ENCODE peak calls at places on chromosome 11, in seven cellular contexts. F is SK-N-SH, A is tibial nerve, Y is K562, M is suprapubic skin, L is ovary, N is GM12878. G is an unnamed sample.

GRCh38 chr11:76186776-76187279 is 19.5 kb downstream of the WNT11 start:
- DNase-seq in F (no peak), A (no peak), Y (no peak), M (no peak), L (no peak), N (no peak), G (no peak)

GRCh38 chr11:62909107-62909894 is 11.9 kb downstream of the CHRM1 start:
- DNase-seq in F (peak), A (peak), Y (peak), M (no peak), L (no peak), N (no peak), G (no peak)

GRCh38 chr11:133171374-133171773 is 360.9 kb downstream of the OPCML start:
- DNase-seq in F (no peak), A (no peak), Y (no peak), M (no peak), L (no peak), N (no peak), G (no peak)

GRCh38 chr11:125202362-125202880 is 37.9 kb downstream of the PKNOX2 start:
- DNase-seq in F (peak), A (no peak), Y (no peak), M (no peak), L (no peak), N (no peak), G (no peak)

GRCh38 chr11:59247535-59248227 is 35.0 kb upstream of the MPEG1 start:
- DNase-seq in F (no peak), A (peak), Y (no peak), M (no peak), L (no peak), N (no peak), G (no peak)

GRCh38 chr11:81870066-81870412 is 863.6 kb downstream of the FAM181B start:
- DNase-seq in F (no peak), A (no peak), Y (no peak), M (no peak), L (no peak), N (no peak), G (no peak)

GRCh38 chr11:2524446-2525165 is 79.8 kb downstream of the KCNQ1 start:
- DNase-seq in F (peak), A (no peak), Y (no peak), M (peak), L (peak), N (no peak), G (no peak)

GRCh38 chr11:3840289-3840869 is 380 bp downstream of the RHOG start:
- DNase-seq in F (peak), A (peak), Y (peak), M (peak), L (peak), N (no peak), G (no peak)

GRCh38 chr11:105046898-105047579 is 1.9 kb upstream of the CARD16 start:
- DNase-seq in F (no peak), A (no peak), Y (no peak), M (no peak), L (peak), N (no peak), G (no peak)
- TF ChIP-seq EP300 in F (no peak), A (peak), Y (no peak), M (peak), L (no peak), N (no peak), G (no peak)

DNA sequence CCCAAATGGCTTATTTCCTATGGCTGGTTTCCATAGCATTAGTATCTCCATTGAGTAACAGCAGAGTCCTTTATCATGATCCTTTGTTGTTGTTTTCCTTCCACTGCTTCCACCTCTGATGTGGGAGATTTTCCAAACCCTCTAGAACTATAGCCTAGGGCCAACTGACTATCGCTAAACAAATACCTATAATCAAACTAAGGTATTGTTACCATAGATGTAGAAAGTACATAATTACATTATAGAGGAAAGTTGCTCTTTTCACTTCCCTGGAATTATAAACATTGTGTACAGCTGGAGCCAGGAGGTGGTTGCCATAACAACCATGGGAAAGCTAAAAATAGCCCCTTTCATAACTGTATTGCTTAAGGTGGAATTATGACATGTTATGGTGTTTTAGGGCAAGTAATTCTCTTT is 47.0 kb upstream of the ALKBH3 start:
- DNase-seq in F (peak), A (no peak), Y (no peak), M (no peak), L (no peak), N (no peak), G (no peak)
- TF ChIP-seq EP300 in F (no peak), A (no peak), Y (no peak), M (no peak), L (no peak), N (no peak), G (no peak)

GRCh38 chr11:134514354-134514951 is 102.4 kb upstream of the B3GAT1 start:
- DNase-seq in F (no peak), A (no peak), Y (no peak), M (peak), L (peak), N (no peak), G (no peak)

GRCh38 chr11:134516529-134516928 is 104.5 kb upstream of the B3GAT1 start:
- DNase-seq in F (peak), A (no peak), Y (no peak), M (peak), L (peak), N (no peak), G (no peak)

GRCh38 chr11:134517115-134517514 is 105.1 kb upstream of the B3GAT1 start:
- DNase-seq in F (no peak), A (no peak), Y (no peak), M (no peak), L (no peak), N (no peak), G (no peak)

GRCh38 chr11:134513585-134514120 is 101.6 kb upstream of the B3GAT1 start:
- DNase-seq in F (no peak), A (no peak), Y (no peak), M (no peak), L (peak), N (no peak), G (no peak)

GRCh38 chr11:134515081-134515960 is 103.3 kb upstream of the B3GAT1 start:
- DNase-seq in F (no peak), A (no peak), Y (no peak), M (peak), L (peak), N (no peak), G (no peak)
- TF ChIP-seq EP300 in F (no peak), A (no peak), Y (no peak), M (no peak), L (no peak), N (no peak), G (no peak)

DNA sequence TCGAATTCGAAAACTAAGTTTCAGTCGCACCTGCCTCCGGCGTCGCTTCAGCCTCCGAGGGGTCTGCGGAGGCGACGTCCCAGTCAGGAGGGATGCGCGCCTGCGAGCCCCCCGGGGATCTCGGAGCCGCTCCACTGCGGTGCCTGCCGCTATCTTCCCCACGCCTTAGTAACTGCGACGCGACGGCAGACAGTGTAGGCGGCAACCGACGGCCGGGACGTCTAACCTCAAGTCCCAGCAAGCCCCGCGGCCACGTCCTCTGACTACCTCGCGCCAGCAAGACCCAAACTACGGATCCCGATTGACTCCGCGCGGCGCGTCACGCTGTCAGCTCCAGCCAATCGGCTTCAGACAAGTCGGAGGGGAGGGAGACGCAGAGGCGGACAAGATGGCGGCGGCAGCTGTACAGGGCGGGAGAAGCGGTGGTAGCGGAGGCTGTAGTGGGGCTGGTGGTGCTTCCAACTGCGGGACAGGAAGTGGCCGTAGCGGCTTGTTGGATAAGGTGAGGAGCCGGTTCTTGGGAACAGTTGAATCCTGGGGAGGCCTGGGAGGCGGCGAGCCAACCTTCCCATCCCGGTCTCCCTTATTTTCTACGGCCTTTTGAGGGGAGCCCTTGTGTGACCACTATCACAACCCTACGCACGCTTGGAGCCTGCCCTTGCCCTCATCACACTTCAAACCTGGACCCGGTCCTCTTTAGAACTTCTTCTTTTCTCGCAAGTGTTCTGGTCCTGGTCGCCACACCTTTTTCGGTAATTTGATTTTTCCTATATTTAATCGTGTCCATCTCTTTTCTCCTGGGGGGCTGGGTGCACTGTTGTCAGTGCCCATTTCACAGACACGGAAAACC is at the start of the genes SPCS2 and XRRA1:
- DNase-seq in F (peak), A (peak), Y (peak), M (peak), L (peak), N (peak), G (peak)
- TF ChIP-seq EP300 in F (no peak), A (peak), Y (peak), M (no peak), L (no peak), N (peak), G (no peak)

DNA sequence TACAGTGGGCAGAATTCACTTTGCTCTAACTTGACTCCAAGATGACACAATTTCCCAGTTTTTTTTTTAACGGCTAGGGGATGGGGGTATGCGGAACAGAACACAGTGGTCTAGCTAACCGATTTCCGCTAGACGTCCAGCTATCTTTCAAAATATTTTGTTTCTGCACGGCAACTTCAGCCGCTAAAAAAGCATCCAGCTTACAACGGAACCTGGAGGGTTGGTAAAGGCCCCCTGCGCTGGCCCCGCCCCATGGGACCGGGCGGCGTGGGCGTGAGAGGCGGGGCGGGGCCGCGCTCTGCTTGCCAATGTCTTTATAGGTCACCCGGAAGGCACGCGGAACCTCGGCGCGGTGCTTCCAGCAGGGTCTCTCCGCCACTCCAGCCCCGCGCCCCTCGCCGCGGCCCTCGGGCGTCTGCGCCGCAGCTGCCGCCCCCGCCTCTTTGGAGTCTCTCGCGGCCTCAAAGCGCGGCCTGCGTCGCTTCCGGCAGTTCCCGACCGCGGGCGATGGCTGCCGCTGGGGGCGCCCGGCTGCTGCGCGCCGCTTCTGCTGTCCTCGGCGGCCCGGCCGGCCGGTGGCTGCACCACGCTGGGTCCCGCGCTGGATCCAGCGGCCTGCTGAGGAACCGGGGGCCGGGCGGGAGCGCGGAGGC is at the start of gene FDX1:
- DNase-seq in F (peak), A (peak), Y (peak), M (peak), L (peak), N (peak), G (peak)
- TF ChIP-seq EP300 in F (no peak), A (no peak), Y (no peak), M (no peak), L (no peak), N (no peak), G (no peak)

GRCh38 chr11:83464181-83464580 is 178.0 kb upstream of the CCDC90B start:
- DNase-seq in F (no peak), A (no peak), Y (no peak), M (no peak), L (no peak), N (no peak), G (no peak)
- TF ChIP-seq EP300 in F (no peak), A (no peak), Y (no peak), M (no peak), L (no peak), N (no peak), G (no peak)

GRCh38 chr11:506950-507726 is at the start of gene RNH1:
- DNase-seq in F (peak), A (peak), Y (peak), M (peak), L (peak), N (peak), G (peak)
- TF ChIP-seq EP300 in F (no peak), A (no peak), Y (no peak), M (no peak), L (no peak), N (no peak), G (no peak)

DNA sequence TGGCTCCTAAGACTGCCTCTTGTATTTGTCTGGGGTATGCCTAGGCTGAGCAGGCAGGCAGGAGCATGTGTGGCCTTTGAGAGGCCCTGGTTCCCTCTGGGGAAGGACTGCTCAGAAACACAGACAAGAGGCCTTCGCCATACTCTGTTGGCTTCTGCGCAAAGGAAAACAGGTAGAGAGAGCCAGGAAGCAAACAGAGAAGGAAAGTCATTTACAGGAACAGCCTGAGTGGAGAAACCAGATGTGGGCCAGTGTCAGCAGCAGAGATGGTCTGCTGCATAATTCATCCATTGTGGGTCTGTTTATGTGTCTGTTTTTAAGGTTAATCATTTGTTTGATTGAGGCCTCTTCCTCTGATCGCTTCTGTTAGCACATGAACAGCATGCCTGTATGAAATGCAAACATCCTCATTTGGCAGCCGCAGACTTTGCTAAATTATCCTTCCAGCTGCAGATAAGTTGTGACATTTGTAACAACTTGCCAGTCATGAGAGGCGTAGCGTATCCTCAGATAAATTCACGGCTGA is 119.4 kb downstream of the GALNT18 start:
- DNase-seq in F (peak), A (no peak), Y (no peak), M (no peak), L (no peak), N (no peak), G (no peak)
- TF ChIP-seq EP300 in F (no peak), A (no peak), Y (no peak), M (no peak), L (no peak), N (no peak), G (no peak)

DNA sequence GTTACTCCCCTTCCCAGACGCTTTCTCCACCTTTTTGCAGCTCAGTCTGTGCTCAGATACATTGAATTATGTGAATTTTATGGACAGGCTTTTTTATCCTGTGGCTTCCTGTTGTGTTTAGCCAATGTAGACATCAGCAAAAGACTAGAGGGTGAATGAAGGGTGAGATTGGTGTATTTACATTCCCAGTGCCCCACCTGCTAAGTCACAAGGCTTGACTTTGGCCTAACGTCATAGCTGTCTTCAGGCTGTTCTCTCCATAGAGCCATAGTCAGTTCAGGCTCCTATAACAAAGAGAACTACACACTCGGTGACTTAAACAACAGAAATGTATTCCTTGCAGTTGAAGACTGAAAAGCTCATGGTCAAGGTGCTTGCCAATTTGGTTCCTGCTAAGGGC is 97.5 kb upstream of the FSHB start:
- DNase-seq in F (no peak), A (no peak), Y (no peak), M (no peak), L (no peak), N (no peak), G (no peak)
- TF ChIP-seq EP300 in F (no peak), A (no peak), Y (no peak), M (no peak), L (no peak), N (no peak), G (no peak)

G was measured in esophagus muscularis mucosa.